ENCODE peak calls at places on chromosomes 16 and 17, in five cellular contexts. One of them, this sample, is unnamed.

GRCh38 chr16:50011707-50012106 is 13.3 kb upstream of the CNEP1R1 start:
- DNase-seq in thoracic aorta: no peak
- DNase-seq in fibroblast of lung: peak; percentile 34
- DNase-seq in heart right ventricle: no peak
- DNase-seq in K562: no peak
- DNase-seq in this sample: no peak

GRCh38 chr16:68711421-68712139 is 25.5 kb upstream of the CDH1 start:
- DNase-seq in fibroblast of lung: no peak
- DNase-seq in thoracic aorta: no peak
- DNase-seq in K562: no peak
- DNase-seq in heart right ventricle: no peak
- DNase-seq in this sample: no peak

GRCh38 chr17:50765454-50766221 is 1.7 kb downstream of the ANKRD40CL start:
- DNase-seq in fibroblast of lung: no peak
- DNase-seq in K562: no peak
- DNase-seq in thoracic aorta: no peak
- DNase-seq in heart right ventricle: no peak
- DNase-seq in this sample: no peak

GRCh38 chr16:3150346-3151218 is 15.8 kb downstream of the ZNF213 start:
- DNase-seq in heart right ventricle: peak; percentile 94
- DNase-seq in fibroblast of lung: peak; percentile 96
- DNase-seq in K562: peak; percentile 97
- DNase-seq in thoracic aorta: peak; percentile 82
- DNase-seq in this sample: peak; percentile 69

GRCh38 chr16:50093607-50094570 is 28.1 kb downstream of the HEATR3 start:
- DNase-seq in heart right ventricle: peak; percentile 81
- DNase-seq in thoracic aorta: peak; percentile 15
- DNase-seq in K562: no peak
- DNase-seq in fibroblast of lung: peak; percentile 28
- DNase-seq in this sample: no peak

GRCh38 chr16:68332411-68333121 is 21.7 kb downstream of the PRMT7 start:
- DNase-seq in heart right ventricle: peak; percentile 52
- DNase-seq in thoracic aorta: no peak
- DNase-seq in fibroblast of lung: peak; percentile 75
- DNase-seq in K562: no peak
- DNase-seq in this sample: no peak

GRCh38 chr17:71163121-71163812 is 957.6 kb upstream of the SOX9 start:
- DNase-seq in fibroblast of lung: peak; percentile 9
- DNase-seq in thoracic aorta: no peak
- DNase-seq in K562: no peak
- DNase-seq in heart right ventricle: no peak
- DNase-seq in this sample: no peak

GRCh38 chr17:19305261-19305660 is 57.3 kb downstream of the B9D1 start:
- DNase-seq in heart right ventricle: no peak
- DNase-seq in thoracic aorta: no peak
- DNase-seq in K562: no peak
- DNase-seq in fibroblast of lung: no peak
- DNase-seq in this sample: no peak

GRCh38 chr17:63442549-63443035 is 3.5 kb downstream of the CYB561 start:
- DNase-seq in heart right ventricle: no peak
- DNase-seq in K562: peak; percentile 32
- DNase-seq in thoracic aorta: no peak
- DNase-seq in fibroblast of lung: no peak
- DNase-seq in this sample: no peak

GRCh38 chr17:68782829-68783228 is 172.4 kb downstream of the ABCA8 start:
- DNase-seq in K562: no peak
- DNase-seq in fibroblast of lung: peak; percentile 49
- DNase-seq in thoracic aorta: no peak
- DNase-seq in heart right ventricle: no peak
- DNase-seq in this sample: no peak

GRCh38 chr17:78890111-78890897 is 12.7 kb downstream of the CEP295NL start:
- DNase-seq in thoracic aorta: no peak
- DNase-seq in fibroblast of lung: no peak
- DNase-seq in heart right ventricle: peak; percentile 46
- DNase-seq in K562: no peak
- DNase-seq in this sample: no peak

GRCh38 chr16:23424292-23424958 is 28.6 kb downstream of the COG7 start:
- DNase-seq in heart right ventricle: no peak
- DNase-seq in thoracic aorta: no peak
- DNase-seq in K562: no peak
- DNase-seq in fibroblast of lung: peak; percentile 23
- DNase-seq in this sample: peak; percentile 34

GRCh38 chr16:89287777-89288576 is 70.5 kb downstream of the ZNF778 start:
- DNase-seq in heart right ventricle: no peak
- DNase-seq in fibroblast of lung: no peak
- DNase-seq in thoracic aorta: no peak
- DNase-seq in K562: no peak
- DNase-seq in this sample: no peak

GRCh38 chr16:56513972-56514371 is 5.9 kb downstream of the BBS2 start:
- DNase-seq in K562: peak; percentile 29
- DNase-seq in thoracic aorta: no peak
- DNase-seq in heart right ventricle: peak; percentile 36
- DNase-seq in fibroblast of lung: peak; percentile 77
- DNase-seq in this sample: peak; percentile 29

GRCh38 chr17:78053777-78054468 is 74.6 kb downstream of the TMC6 start:
- DNase-seq in thoracic aorta: no peak
- DNase-seq in K562: no peak
- DNase-seq in heart right ventricle: no peak
- DNase-seq in fibroblast of lung: no peak
- DNase-seq in this sample: no peak

GRCh38 chr17:64775701-64776570 is 113.8 kb upstream of the SMURF2 start:
- DNase-seq in K562: no peak
- DNase-seq in fibroblast of lung: no peak
- DNase-seq in thoracic aorta: no peak
- DNase-seq in heart right ventricle: no peak
- DNase-seq in this sample: no peak

GRCh38 chr16:1526608-1527555 is 6.6 kb upstream of the TMEM204 start:
- DNase-seq in K562: no peak
- DNase-seq in thoracic aorta: no peak
- DNase-seq in heart right ventricle: no peak
- DNase-seq in fibroblast of lung: no peak
- DNase-seq in this sample: no peak

GRCh38 chr16:87608400-87608985 is 6.2 kb downstream of the JPH3 start:
- DNase-seq in fibroblast of lung: peak; percentile 60
- DNase-seq in thoracic aorta: no peak
- DNase-seq in heart right ventricle: peak; percentile 71
- DNase-seq in K562: peak; percentile 84
- DNase-seq in this sample: peak; percentile 25

GRCh38 chr17:56300191-56300590 is 146.9 kb downstream of the ANKFN1 start:
- DNase-seq in heart right ventricle: no peak
- DNase-seq in fibroblast of lung: no peak
- DNase-seq in K562: no peak
- DNase-seq in thoracic aorta: no peak
- DNase-seq in this sample: no peak

GRCh38 chr17:81666092-81666341 is 388 bp downstream of the OXLD1 start:
- DNase-seq in heart right ventricle: no peak
- DNase-seq in thoracic aorta: no peak
- DNase-seq in fibroblast of lung: peak; percentile 22
- DNase-seq in K562: no peak
- DNase-seq in this sample: no peak

GRCh38 chr16:17222756-17223411 is 247.9 kb downstream of the XYLT1 start:
- DNase-seq in fibroblast of lung: no peak
- DNase-seq in K562: no peak
- DNase-seq in thoracic aorta: no peak
- DNase-seq in heart right ventricle: peak; percentile 5
- DNase-seq in this sample: no peak

GRCh38 chr17:28811594-28812135 is 30.9 kb downstream of the FAM222B start:
- DNase-seq in thoracic aorta: no peak
- DNase-seq in fibroblast of lung: peak; percentile 30
- DNase-seq in K562: peak; percentile 41
- DNase-seq in heart right ventricle: no peak
- DNase-seq in this sample: no peak

GRCh38 chr16:1907226-1907849 is 10.9 kb downstream of the HS3ST6 start:
- DNase-seq in thoracic aorta: no peak
- DNase-seq in heart right ventricle: no peak
- DNase-seq in K562: no peak
- DNase-seq in fibroblast of lung: no peak
- DNase-seq in this sample: no peak

GRCh38 chr17:42980766-42981397 is 517 bp downstream of the RUNDC1 start:
- DNase-seq in K562: peak; percentile 66
- DNase-seq in heart right ventricle: peak; percentile 27
- DNase-seq in thoracic aorta: no peak
- DNase-seq in fibroblast of lung: peak; percentile 39
- DNase-seq in this sample: no peak

GRCh38 chr16:75789237-75789636 is 62.9 kb upstream of the CPHXL start:
- DNase-seq in K562: peak; percentile 39
- DNase-seq in heart right ventricle: peak; percentile 9
- DNase-seq in fibroblast of lung: peak; percentile 64
- DNase-seq in thoracic aorta: no peak
- DNase-seq in this sample: peak; percentile 1

GRCh38 chr16:27242868-27243590 is 25.5 kb downstream of the NSMCE1 start:
- DNase-seq in thoracic aorta: peak; percentile 50
- DNase-seq in heart right ventricle: no peak
- DNase-seq in fibroblast of lung: peak; percentile 98
- DNase-seq in K562: no peak
- DNase-seq in this sample: peak; percentile 75

GRCh38 chr17:18087610-18088491 is at the start of gene DRG2:
- DNase-seq in thoracic aorta: peak; percentile 68
- DNase-seq in fibroblast of lung: peak; percentile 93
- DNase-seq in heart right ventricle: peak; percentile 91
- DNase-seq in K562: peak; percentile 82
- DNase-seq in this sample: peak; percentile 29
- TF ChIP-seq CTCF in thoracic aorta: no peak
- TF ChIP-seq CTCF in fibroblast of lung: no peak
- TF ChIP-seq CTCF in heart right ventricle: no peak
- TF ChIP-seq CTCF in K562: peak; percentile 25
- TF ChIP-seq CTCF in this sample: no peak

GRCh38 chr16:66881560-66881959 is 1.2 kb downstream of the PDP2 start:
- DNase-seq in thoracic aorta: no peak
- DNase-seq in fibroblast of lung: no peak
- DNase-seq in K562: no peak
- DNase-seq in heart right ventricle: no peak
- DNase-seq in this sample: no peak
- H3K4me3 ChIP-seq in thoracic aorta: no peak overlapping the region
- H3K4me3 ChIP-seq in fibroblast of lung: peak overlapping the region; percentile 4
- H3K4me3 ChIP-seq in K562: peak overlapping the region; percentile 25
- H3K4me3 ChIP-seq in heart right ventricle: no peak overlapping the region
- H3K4me3 ChIP-seq in this sample: peak overlapping the region; percentile 74

DNA sequence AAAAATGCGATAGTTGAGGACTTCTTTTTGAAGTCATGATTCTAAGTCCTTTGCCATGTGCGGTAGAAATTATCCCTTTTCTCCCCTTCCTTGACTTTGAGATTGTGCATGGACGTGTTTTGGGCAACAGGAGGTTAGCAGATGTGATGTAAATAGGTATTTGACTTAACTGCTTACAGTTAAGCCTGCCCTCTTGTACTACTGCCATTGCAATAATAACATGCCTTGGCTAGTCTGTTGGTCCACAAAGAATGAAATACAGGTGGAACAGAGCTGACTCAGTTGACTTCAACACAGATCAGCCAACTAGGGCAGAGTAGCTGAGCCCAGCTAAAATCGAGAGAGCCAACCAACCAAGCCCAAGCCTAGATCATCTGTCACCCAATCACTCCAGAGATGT is 125.5 kb downstream of the BRIP1 start:
- DNase-seq in heart right ventricle: no peak
- DNase-seq in K562: no peak
- DNase-seq in fibroblast of lung: no peak
- DNase-seq in thoracic aorta: no peak
- DNase-seq in this sample: no peak
- H3K36me3 ChIP-seq in heart right ventricle: no peaks in the 10 kb centered on the region
- H3K36me3 ChIP-seq in K562: peaks cover 5% of the 10 kb centered on the region
- H3K36me3 ChIP-seq in fibroblast of lung: peaks cover 1% of the 10 kb centered on the region
- H3K36me3 ChIP-seq in thoracic aorta: no peaks in the 10 kb centered on the region
- H3K36me3 ChIP-seq in this sample: no peaks in the 10 kb centered on the region

DNA sequence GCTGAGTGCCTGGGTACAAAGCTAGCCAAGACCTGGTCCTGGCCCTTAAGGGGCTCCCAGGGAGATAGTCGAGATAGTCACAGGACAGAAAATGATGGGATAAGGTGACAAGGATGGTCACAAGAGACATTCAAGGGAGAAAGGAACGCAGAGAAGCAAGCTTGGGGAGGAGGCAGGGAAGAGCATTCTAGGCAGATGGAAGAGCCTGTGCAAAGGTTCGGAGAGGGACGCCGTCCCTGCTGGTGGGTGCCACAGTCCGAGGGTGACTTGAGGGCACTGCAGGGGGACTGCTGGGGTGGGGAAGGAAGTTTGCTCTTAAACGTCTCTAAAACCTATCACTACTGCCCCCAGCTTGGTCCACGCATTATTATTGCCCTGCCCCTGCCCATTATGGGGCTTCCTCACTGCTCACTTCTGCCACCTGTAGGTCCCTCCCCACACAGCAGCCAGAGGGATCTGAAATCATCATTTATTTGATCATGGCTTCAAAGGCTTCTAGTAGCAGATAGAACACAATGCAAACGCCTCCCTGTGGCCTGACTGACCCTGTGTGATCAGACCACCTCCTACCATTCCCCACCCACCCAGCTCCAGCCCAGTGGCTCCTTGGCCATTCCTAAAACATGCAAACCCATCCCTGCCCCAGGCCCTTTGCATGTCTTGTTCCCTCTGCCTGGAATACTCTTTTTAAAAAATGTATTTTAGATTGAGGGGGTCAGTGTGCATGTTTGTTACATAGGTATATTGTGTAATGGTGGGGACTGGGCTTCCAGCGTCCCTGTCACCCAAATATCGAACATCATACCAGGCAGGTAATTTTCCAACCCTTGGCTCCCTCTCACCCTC is 60.3 kb downstream of the RMI2 start:
- DNase-seq in heart right ventricle: no peak
- DNase-seq in thoracic aorta: no peak
- DNase-seq in K562: peak; percentile 66
- DNase-seq in fibroblast of lung: peak; percentile 13
- DNase-seq in this sample: no peak
- TF ChIP-seq CTCF in heart right ventricle: no peak
- TF ChIP-seq CTCF in thoracic aorta: peak; percentile 51
- TF ChIP-seq CTCF in K562: peak; percentile 76
- TF ChIP-seq CTCF in fibroblast of lung: peak; percentile 63
- TF ChIP-seq CTCF in this sample: peak; percentile 64

DNA sequence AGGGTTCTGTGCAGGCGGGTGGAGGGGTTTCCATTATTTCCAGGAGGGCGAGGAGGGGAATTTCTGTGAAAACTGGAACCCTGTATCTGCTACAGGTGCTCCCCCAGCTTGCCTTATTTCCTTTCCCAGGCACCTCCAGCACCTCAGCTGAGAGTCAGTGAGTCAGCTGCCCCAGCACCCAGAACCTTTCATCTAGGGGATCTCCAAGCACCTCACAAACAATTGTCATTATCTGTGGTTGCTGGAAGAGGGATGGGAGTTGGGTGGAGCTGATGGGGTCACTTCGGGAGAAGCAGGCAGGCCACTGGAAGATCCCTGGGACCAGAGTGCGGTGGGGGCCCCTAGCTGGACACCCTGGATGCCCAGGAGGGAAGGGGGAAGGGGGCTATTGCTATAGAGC is 10.0 kb upstream of the CLUH start:
- DNase-seq in heart right ventricle: no peak
- DNase-seq in thoracic aorta: no peak
- DNase-seq in fibroblast of lung: no peak
- DNase-seq in K562: no peak
- DNase-seq in this sample: no peak
- H3K4me3 ChIP-seq in heart right ventricle: no peak overlapping the region
- H3K4me3 ChIP-seq in thoracic aorta: no peak overlapping the region
- H3K4me3 ChIP-seq in fibroblast of lung: no peak overlapping the region
- H3K4me3 ChIP-seq in K562: no peak overlapping the region
- H3K4me3 ChIP-seq in this sample: no peak overlapping the region

GRCh38 chr17:6596941-6597340 is 40.6 kb upstream of the PITPNM3 start:
- DNase-seq in thoracic aorta: no peak
- DNase-seq in heart right ventricle: no peak
- DNase-seq in K562: no peak
- DNase-seq in fibroblast of lung: no peak
- DNase-seq in this sample: no peak
- H3K36me3 ChIP-seq in thoracic aorta: peaks cover 17% of the 10 kb centered on the region
- H3K36me3 ChIP-seq in heart right ventricle: peaks cover 85% of the 10 kb centered on the region
- H3K36me3 ChIP-seq in K562: peaks cover 48% of the 10 kb centered on the region
- H3K36me3 ChIP-seq in fibroblast of lung: peaks cover 2% of the 10 kb centered on the region
- H3K36me3 ChIP-seq in this sample: no peaks in the 10 kb centered on the region